ENCODE peak calls at places on chromosomes 6 and 20, in nine cellular contexts. X, F, L, N, T, A, K, E and D are unnamed samples.
A peak's percentile ranks its signal among the peaks of the same experiment; 100 is the strongest.

GRCh38 chr20:50772418-50773185 is 22.3 kb upstream of the BCAS4 start:
- DNase-seq in X (peak; percentile 13), F (no peak), L (no peak), N (no peak), T (no peak), A (no peak), K (no peak), E (no peak), D (no peak)

GRCh38 chr20:38840053-38840893 is 34.8 kb downstream of the PPP1R16B start:
- DNase-seq in X (no peak), F (no peak), L (no peak), N (peak; percentile 63), T (no peak), A (peak; percentile 3), K (no peak), E (peak; percentile 3), D (no peak)

GRCh38 chr6:122399348-122400120 is at the start of gene HSF2:
- DNase-seq in X (peak; percentile 99), F (peak; percentile 94), L (peak; percentile 99), N (peak; percentile 96), T (peak; percentile 98), A (peak; percentile 99), K (peak; percentile 96), E (peak; percentile 99), D (peak; percentile 93)

GRCh38 chr6:4460595-4461475 is 315.4 kb upstream of the CDYL start:
- DNase-seq in X (peak; percentile 96), F (no peak), L (peak; percentile 58), N (peak; percentile 70), T (no peak), A (peak; percentile 86), K (peak; percentile 54), E (peak; percentile 76), D (no peak)

GRCh38 chr20:33655164-33655563 is 7.0 kb upstream of the C20orf144 start:
- DNase-seq in X (peak; percentile 62), F (no peak), L (no peak), N (no peak), T (no peak), A (no peak), K (no peak), E (no peak), D (no peak)

GRCh38 chr6:161901740-161902426 is 628.0 kb upstream of the AGPAT4 start:
- DNase-seq in X (no peak), F (no peak), L (peak; percentile 11), N (no peak), T (no peak), A (no peak), K (no peak), E (no peak), D (no peak)

GRCh38 chr20:10739575-10739974 is 65.8 kb upstream of the JAG1 start:
- DNase-seq in X (no peak), F (no peak), L (no peak), N (no peak), T (no peak), A (peak; percentile 32), K (no peak), E (peak; percentile 15), D (no peak)

GRCh38 chr20:19802492-19803158 is 44.6 kb downstream of the RIN2 start:
- DNase-seq in X (peak; percentile 10), F (no peak), L (peak; percentile 56), N (no peak), T (no peak), A (no peak), K (no peak), E (no peak), D (no peak)

GRCh38 chr20:15867017-15867416 is 706.2 kb downstream of the KIF16B start:
- DNase-seq in X (no peak), F (no peak), L (no peak), N (no peak), T (no peak), A (no peak), K (no peak), E (no peak), D (no peak)

GRCh38 chr20:34977365-34978091 is 21.9 kb downstream of the MYH7B start:
- DNase-seq in X (no peak), F (no peak), L (no peak), N (no peak), T (no peak), A (no peak), K (no peak), E (no peak), D (no peak)

GRCh38 chr20:50892394-50892793 is 38.8 kb downstream of the ADNP start:
- DNase-seq in X (no peak), F (no peak), L (no peak), N (no peak), T (no peak), A (no peak), K (no peak), E (no peak), D (no peak)

GRCh38 chr6:157896931-157897330 is 73.9 kb downstream of the SNX9 start:
- DNase-seq in X (no peak), F (no peak), L (no peak), N (no peak), T (no peak), A (no peak), K (no peak), E (no peak), D (no peak)

GRCh38 chr20:5221078-5221430 is 94.2 kb downstream of the CDS2 start:
- DNase-seq in X (no peak), F (no peak), L (no peak), N (no peak), T (no peak), A (no peak), K (no peak), E (no peak), D (no peak)

GRCh38 chr6:42962502-42963178 is 2.1 kb downstream of the GNMT start:
- DNase-seq in X (no peak), F (no peak), L (no peak), N (no peak), T (no peak), A (no peak), K (no peak), E (no peak), D (no peak)

GRCh38 chr20:49320460-49320859 is 42.6 kb upstream of the ZNFX1 start:
- DNase-seq in X (no peak), F (peak; percentile 55), L (peak; percentile 49), N (no peak), T (no peak), A (peak; percentile 75), K (no peak), E (peak; percentile 54), D (no peak)

GRCh38 chr6:46014511-46015118 is 1.0 kb downstream of the CLIC5 start:
- DNase-seq in X (no peak), F (no peak), L (no peak), N (no peak), T (no peak), A (no peak), K (no peak), E (no peak), D (peak; percentile 30)

DNA sequence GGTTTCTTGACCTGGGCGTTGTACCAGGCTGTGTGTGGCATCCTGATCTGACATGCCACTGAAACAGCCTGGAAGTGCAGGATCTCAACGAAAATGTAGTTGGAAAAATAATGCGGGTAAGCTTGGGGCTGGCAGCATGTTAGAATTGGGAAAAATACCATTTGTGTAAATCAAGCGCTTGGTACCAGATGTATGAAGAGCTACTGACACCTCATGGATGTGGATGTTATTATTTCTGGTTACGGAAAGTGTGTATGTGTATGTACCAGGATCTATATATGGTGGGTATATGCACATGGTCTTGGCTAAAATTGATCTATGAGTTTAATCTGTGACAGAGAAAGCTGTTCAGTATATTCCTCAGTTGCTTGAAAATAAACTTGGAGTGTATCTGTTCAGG is 22.7 kb downstream of the HIVEP1 start:
- DNase-seq in X (no peak), F (peak; percentile 18), L (no peak), N (no peak), T (no peak), A (no peak), K (no peak), E (peak; percentile 18), D (no peak)
- TF ChIP-seq CTCF in X (no peak), F (peak; percentile 18), L (peak; percentile 21), N (no peak), T (no peak), A (no peak), K (no peak), E (peak; percentile 38), D (no peak)

GRCh38 chr20:43846516-43846905 is 68.1 kb upstream of the TOX2 start:
- DNase-seq in X (peak; percentile 44), F (no peak), L (no peak), N (no peak), T (no peak), A (no peak), K (no peak), E (no peak), D (no peak)

GRCh38 chr20:43843965-43844660 is 70.5 kb upstream of the TOX2 start:
- DNase-seq in X (peak; percentile 40), F (no peak), L (no peak), N (no peak), T (no peak), A (no peak), K (no peak), E (no peak), D (no peak)

GRCh38 chr20:43843096-43843964 is 71.3 kb upstream of the TOX2 start:
- DNase-seq in X (peak; percentile 13), F (no peak), L (peak; percentile 88), N (no peak), T (no peak), A (peak; percentile 83), K (no peak), E (peak; percentile 87), D (no peak)

GRCh38 chr20:43842126-43843020 is 72.3 kb upstream of the TOX2 start:
- DNase-seq in X (peak; percentile 48), F (no peak), L (no peak), N (no peak), T (no peak), A (no peak), K (no peak), E (no peak), D (no peak)

GRCh38 chr20:43844778-43845614 is 69.7 kb upstream of the TOX2 start:
- DNase-seq in X (peak; percentile 20), F (no peak), L (peak; percentile 96), N (no peak), T (no peak), A (peak; percentile 64), K (peak; percentile 54), E (peak; percentile 96), D (no peak)
- TF ChIP-seq CTCF in X (peak; percentile 7), F (peak; percentile 55), L (peak; percentile 45), N (no peak), T (no peak), A (peak; percentile 35), K (no peak), E (peak; percentile 54), D (no peak)

GRCh38 chr6:168616807-168617756 is 176.1 kb downstream of the SMOC2 start:
- DNase-seq in X (peak; percentile 47), F (peak; percentile 70), L (no peak), N (no peak), T (no peak), A (peak; percentile 2), K (no peak), E (no peak), D (no peak)
- TF ChIP-seq CTCF in X (no peak), F (no peak), L (no peak), N (no peak), T (no peak), A (no peak), K (no peak), E (no peak), D (no peak)

DNA sequence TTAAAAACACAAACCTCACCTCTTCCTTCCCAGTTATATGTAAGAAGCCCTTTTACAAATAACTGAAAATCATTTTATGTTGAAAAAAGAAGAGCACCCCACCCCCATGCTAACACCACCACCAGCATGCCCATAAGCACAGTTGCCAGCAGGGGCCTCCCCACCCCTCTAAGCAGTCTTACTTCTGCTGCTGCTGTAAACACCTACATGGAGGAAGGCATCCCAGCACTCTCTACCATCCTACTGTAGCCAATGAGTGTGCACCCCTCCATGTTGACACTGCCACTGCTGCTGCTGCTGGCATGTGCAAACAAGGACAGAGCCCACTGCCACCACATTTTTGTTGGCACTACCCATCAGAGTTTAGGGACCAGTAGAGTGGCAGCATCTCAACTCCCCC is 49.6 kb upstream of the PHIP start:
- DNase-seq in X (no peak), F (no peak), L (no peak), N (no peak), T (no peak), A (no peak), K (no peak), E (no peak), D (no peak)
- TF ChIP-seq CTCF in X (no peak), F (no peak), L (no peak), N (no peak), T (no peak), A (no peak), K (no peak), E (no peak), D (no peak)